ENCODE peak calls at places on chromosomes 6 and 20, in five cellular contexts. G is HAP-1, F is SK-N-SH, E is aorta, W is WTC11. P is an unnamed sample.

GRCh38 chr6:159013229-159013628 is 13.2 kb upstream of the RSPH3 start:
- DNase-seq in G (no peak), F (no peak), E (no peak), W (no peak), P (no peak)

GRCh38 chr6:148203970-148204369 is 138.7 kb upstream of the SASH1 start:
- DNase-seq in G (no peak), F (no peak), E (no peak), W (no peak), P (peak)

GRCh38 chr20:62475819-62476073 is at the start of gene GATA5:
- DNase-seq in G (no peak), F (no peak), E (no peak), W (no peak), P (no peak)

GRCh38 chr6:80182291-80182690 is 75.8 kb downstream of the BCKDHB start:
- DNase-seq in G (no peak), F (no peak), E (no peak), W (no peak), P (no peak)

GRCh38 chr20:35598899-35599775 is 16.5 kb upstream of the SPAG4 start:
- DNase-seq in G (no peak), F (no peak), E (peak), W (peak), P (no peak)

GRCh38 chr20:50305636-50306477 is 115.2 kb downstream of the CEBPB start:
- DNase-seq in G (no peak), F (peak), E (peak), W (no peak), P (peak)

GRCh38 chr20:1876217-1876921 is 18.8 kb upstream of the SIRPA start:
- DNase-seq in G (no peak), F (no peak), E (no peak), W (no peak), P (peak)

GRCh38 chr20:3101737-3102574 is 17.4 kb upstream of the AVP start:
- DNase-seq in G (no peak), F (no peak), E (no peak), W (no peak), P (no peak)

GRCh38 chr6:137980777-137981176 is 113.7 kb downstream of the TNFAIP3 start:
- DNase-seq in G (no peak), F (no peak), E (no peak), W (no peak), P (peak)

GRCh38 chr6:78093861-78094360 is 441.1 kb downstream of the MEI4 start:
- DNase-seq in G (no peak), F (no peak), E (no peak), W (no peak), P (no peak)

GRCh38 chr6:56172144-56172543 is 75.2 kb downstream of the COL21A1 start:
- DNase-seq in G (no peak), F (no peak), E (no peak), W (no peak), P (no peak)

GRCh38 chr6:111823831-111824607 is 49.2 kb downstream of the FYN start:
- DNase-seq in G (no peak), F (no peak), E (no peak), W (no peak), P (peak)

P was measured in trophoblast cell.